ENCODE peak calls at places on chromosome 7, in four cellular contexts. V, A, M and L are unnamed samples.

GRCh38 chr7:82105463-82105862 is 335.6 kb upstream of the HGF start:
- DNase-seq in A (peak), V (no peak), M (no peak), L (peak)

GRCh38 chr7:149605696-149606095 is 108.1 kb upstream of the ZNF746 start:
- DNase-seq in A (no peak), M (no peak), V (no peak), L (no peak)

GRCh38 chr7:139674752-139675126 is 103.1 kb downstream of the HIPK2 start:
- DNase-seq in A (no peak), V (no peak), M (no peak), L (no peak)

GRCh38 chr7:68258569-68258968 is 1261.9 kb downstream of the TYW1 start:
- DNase-seq in M (no peak), A (no peak), V (peak), L (no peak)

GRCh38 chr7:12839508-12840153 is 152.2 kb downstream of the ARL4A start:
- DNase-seq in A (peak), V (peak), M (no peak), L (no peak)

GRCh38 chr7:67371429-67372305 is 375.0 kb downstream of the TYW1 start:
- DNase-seq in M (peak), V (peak), A (peak), L (peak)

GRCh38 chr7:135856356-135857144 is 107.9 kb upstream of the FAM180A start:
- DNase-seq in A (no peak), V (no peak), M (no peak), L (peak)

GRCh38 chr7:13988765-13989137 is 715 bp downstream of the ETV1 start:
- DNase-seq in M (no peak), A (peak), V (peak), L (peak)

GRCh38 chr7:18626717-18627116 is 131.2 kb downstream of the HDAC9 start:
- DNase-seq in V (no peak), M (no peak), A (peak), L (no peak)

GRCh38 chr7:64463636-64464375 is 99.1 kb downstream of the ZNF680 start:
- DNase-seq in V (no peak), A (peak), M (no peak), L (peak)

GRCh38 chr7:363626-364025 is 73.7 kb downstream of the FOXL3 start:
- DNase-seq in M (no peak), A (no peak), V (no peak), L (no peak)

GRCh38 chr7:29623976-29624375 is 60.3 kb downstream of the PRR15 start:
- DNase-seq in M (no peak), A (no peak), V (no peak), L (no peak)

GRCh38 chr7:7318610-7319009 is 136.3 kb downstream of the C1GALT1 start:
- DNase-seq in M (no peak), V (no peak), A (no peak), L (no peak)

GRCh38 chr7:12066561-12066960 is 144.5 kb upstream of the TMEM106B start:
- DNase-seq in A (no peak), V (no peak), M (no peak), L (peak)

GRCh38 chr7:150388709-150389531 is 9.8 kb downstream of the ZNF775 start:
- DNase-seq in A (peak), V (peak), M (no peak), L (peak)

GRCh38 chr7:22726849-22727792 is at the start of gene IL6:
- DNase-seq in A (peak), V (peak), M (no peak), L (peak)

GRCh38 chr7:17304926-17305325 is 6.5 kb downstream of the AHR start:
- DNase-seq in A (peak), M (no peak), V (no peak), L (peak)

GRCh38 chr7:141706394-141707064 is 1.6 kb upstream of the WEE2 start:
- DNase-seq in A (no peak), V (no peak), M (no peak), L (no peak)

GRCh38 chr7:134752006-134752760 is 27.3 kb upstream of the CALD1 start:
- DNase-seq in M (no peak), A (peak), V (no peak), L (peak)

GRCh38 chr7:20219446-20220292 is 2.5 kb upstream of the MACC1 start:
- DNase-seq in M (no peak), A (peak), V (no peak), L (peak)

GRCh38 chr7:84372155-84372621 is 177.6 kb upstream of the SEMA3A start:
- DNase-seq in V (peak), M (no peak), A (peak), L (no peak)

GRCh38 chr7:2050511-2050866 is 182.3 kb downstream of the MAD1L1 start:
- DNase-seq in A (no peak), M (no peak), V (no peak), L (no peak)

GRCh38 chr7:50202052-50202555 is 102.4 kb upstream of the IKZF1 start:
- DNase-seq in V (no peak), M (no peak), A (no peak), L (no peak)

GRCh38 chr7:50599385-50599784 is 34.2 kb upstream of the DDC start:
- DNase-seq in V (no peak), M (no peak), A (no peak), L (no peak)

GRCh38 chr7:124085168-124085567 is 52.3 kb upstream of the TMEM229A start:
- DNase-seq in M (no peak), A (no peak), V (no peak), L (peak)

GRCh38 chr7:35648367-35648766 is 46.6 kb downstream of the HERPUD2 start:
- DNase-seq in M (no peak), V (no peak), A (peak), L (no peak)